ENCODE peak calls at places on chromosomes 2 and 18, in eight cellular contexts. L is fibroblast of mammary gland, H is lower lobe of right lung, X is heart right ventricle, W is choroid plexus epithelial cell, T is nephron progenitor cell, U is brain microvascular endothelial cell, M is neural progenitor cell. Z is an unnamed sample.

GRCh38 chr18:11495441-11495840 is 114.0 kb upstream of the SLC35G4 start:
- DNase-seq in M (no peak), X (no peak), W (no peak), L (no peak), H (no peak), U (no peak), T (no peak), Z (no peak)

GRCh38 chr18:7846315-7846714 is 279.2 kb downstream of the PTPRM start:
- DNase-seq in M (no peak), X (no peak), T (no peak), H (no peak), L (no peak), U (no peak), W (no peak), Z (no peak)

GRCh38 chr2:240822280-240822847 is 2.3 kb upstream of the KIF1A start:
- DNase-seq in L (no peak), W (no peak), M (no peak), T (no peak), U (no peak), X (no peak), H (no peak), Z (no peak)

GRCh38 chr2:182444806-182445205 is 18.0 kb upstream of the PDE1A start:
- DNase-seq in W (peak), M (no peak), T (no peak), H (no peak), L (no peak), X (no peak), U (peak), Z (no peak)

GRCh38 chr2:46136481-46136880 is 160.7 kb upstream of the EPAS1 start:
- DNase-seq in L (no peak), T (no peak), M (no peak), X (no peak), W (no peak), U (no peak), H (no peak), Z (no peak)

GRCh38 chr2:223797811-223798721 is 39.3 kb downstream of the AP1S3 start:
- DNase-seq in L (peak), M (peak), U (peak), T (no peak), W (peak), H (no peak), X (no peak), Z (no peak)

GRCh38 chr2:173749315-173749714 is 215.9 kb downstream of the SP3 start:
- DNase-seq in W (peak), H (no peak), T (no peak), M (peak), X (no peak), U (peak), L (peak), Z (no peak)

GRCh38 chr2:151551556-151551955 is 141.9 kb downstream of the RIF1 start:
- DNase-seq in U (no peak), M (no peak), L (no peak), X (no peak), H (no peak), W (no peak), T (no peak), Z (no peak)

GRCh38 chr18:2256577-2256976 is 314.7 kb downstream of the METTL4 start:
- DNase-seq in M (no peak), H (no peak), U (no peak), L (no peak), T (no peak), W (no peak), X (no peak), Z (no peak)

GRCh38 chr2:67516899-67517530 is 119.9 kb downstream of the ETAA1 start:
- DNase-seq in U (peak), W (peak), L (peak), X (no peak), H (no peak), T (no peak), M (no peak), Z (no peak)

GRCh38 chr2:73707058-73707457 is 30.1 kb downstream of the TPRKB start:
- DNase-seq in L (no peak), H (no peak), M (no peak), W (no peak), X (no peak), T (no peak), U (no peak), Z (no peak)

GRCh38 chr2:201205516-201205850 is 22.5 kb downstream of the CASP10 start:
- DNase-seq in H (no peak), L (peak), M (no peak), X (no peak), U (no peak), W (no peak), T (no peak), Z (no peak)

GRCh38 chr2:137287934-137288639 is 522.7 kb downstream of the THSD7B start:
- DNase-seq in X (no peak), L (peak), M (no peak), T (no peak), W (no peak), U (no peak), H (no peak), Z (no peak)

GRCh38 chr2:11569636-11570035 is 35.8 kb downstream of the GREB1 start:
- DNase-seq in T (no peak), X (no peak), M (no peak), U (no peak), L (no peak), W (no peak), H (peak), Z (no peak)

GRCh38 chr2:7861910-7862702 is 819.8 kb upstream of the ID2 start:
- DNase-seq in M (no peak), T (no peak), H (no peak), L (no peak), U (no peak), W (no peak), X (no peak), Z (no peak)

GRCh38 chr18:59697236-59697932 is at the start of gene CCBE1:
- DNase-seq in L (peak), H (peak), W (peak), T (peak), U (peak), X (peak), M (peak), Z (peak)

GRCh38 chr18:32175265-32175664 is 14.6 kb upstream of the MEP1B start:
- DNase-seq in L (no peak), H (no peak), X (no peak), U (no peak), T (no peak), W (no peak), M (no peak), Z (no peak)

GRCh38 chr2:183541766-183542165 is 417.5 kb downstream of the NUP35 start:
- DNase-seq in H (no peak), T (no peak), M (no peak), L (peak), X (no peak), W (peak), U (peak), Z (no peak)

GRCh38 chr2:182259629-182260150 is 167.1 kb downstream of the PDE1A start:
- DNase-seq in M (no peak), X (no peak), T (no peak), W (peak), U (peak), H (no peak), L (peak), Z (no peak)

GRCh38 chr2:74742486-74742885 is 88.4 kb downstream of the SEMA4F start:
- DNase-seq in T (no peak), X (no peak), H (no peak), W (no peak), U (no peak), L (peak), M (no peak), Z (no peak)

DNA sequence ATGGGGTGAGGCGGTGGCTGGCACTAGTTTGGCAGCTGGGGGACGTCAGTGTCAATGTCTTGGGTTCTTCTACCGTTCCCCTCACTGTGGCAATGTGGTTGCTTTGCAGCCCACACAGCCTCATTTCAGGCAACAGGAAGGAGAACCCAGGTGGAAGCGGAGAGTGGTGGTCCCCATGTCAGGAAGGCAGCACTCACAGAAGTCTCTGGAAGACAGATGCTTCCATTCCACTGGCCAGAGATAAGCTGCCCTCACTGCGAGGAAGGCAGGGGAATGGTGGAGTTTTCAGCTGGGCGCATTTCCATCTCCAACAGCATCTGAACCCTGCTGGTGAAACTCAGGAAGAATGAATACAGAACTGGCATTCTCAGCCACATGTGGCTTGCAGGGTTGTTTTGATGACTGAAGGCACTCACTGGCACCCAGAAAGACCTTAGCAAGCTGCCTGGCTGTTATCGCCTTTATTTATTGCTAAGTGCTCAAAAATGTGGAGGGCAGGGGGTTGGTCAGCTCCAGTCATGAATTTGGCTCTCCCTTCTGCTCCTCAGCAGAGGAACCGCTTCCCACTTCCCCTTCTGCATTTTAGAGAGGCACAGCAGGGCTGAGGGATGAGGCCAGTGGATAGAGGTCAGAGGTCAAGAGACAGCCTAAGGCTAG is 19.4 kb downstream of the KCNIP3 start:
- DNase-seq in T (no peak), M (no peak), U (peak), L (peak), W (peak), H (no peak), X (peak), Z (no peak)
- TF ChIP-seq CTCF in T (no peak), M (no peak), U (peak), L (no peak), W (no peak), H (no peak), X (no peak), Z (peak)

GRCh38 chr2:49687873-49688272 is 533.6 kb upstream of the FSHR start:
- DNase-seq in M (no peak), U (no peak), X (no peak), L (no peak), T (no peak), H (no peak), W (peak), Z (no peak)
- TF ChIP-seq CTCF in M (peak), U (peak), X (peak), L (peak), T (peak), H (peak), W (peak), Z (peak)

GRCh38 chr18:69898241-69898861 is 49.3 kb downstream of the CD226 start:
- DNase-seq in U (no peak), L (no peak), H (no peak), X (no peak), W (peak), M (no peak), T (no peak), Z (no peak)

GRCh38 chr18:69906765-69907164 is 40.9 kb downstream of the CD226 start:
- DNase-seq in L (no peak), U (no peak), W (no peak), T (no peak), H (no peak), M (no peak), X (no peak), Z (no peak)

GRCh38 chr18:69897397-69898108 is 50.1 kb downstream of the CD226 start:
- DNase-seq in M (no peak), U (no peak), H (no peak), L (no peak), W (no peak), T (no peak), X (no peak), Z (no peak)

GRCh38 chr18:69895081-69896047 is 52.3 kb downstream of the CD226 start:
- DNase-seq in U (no peak), L (no peak), H (no peak), T (no peak), M (no peak), X (no peak), W (no peak), Z (no peak)

DNA sequence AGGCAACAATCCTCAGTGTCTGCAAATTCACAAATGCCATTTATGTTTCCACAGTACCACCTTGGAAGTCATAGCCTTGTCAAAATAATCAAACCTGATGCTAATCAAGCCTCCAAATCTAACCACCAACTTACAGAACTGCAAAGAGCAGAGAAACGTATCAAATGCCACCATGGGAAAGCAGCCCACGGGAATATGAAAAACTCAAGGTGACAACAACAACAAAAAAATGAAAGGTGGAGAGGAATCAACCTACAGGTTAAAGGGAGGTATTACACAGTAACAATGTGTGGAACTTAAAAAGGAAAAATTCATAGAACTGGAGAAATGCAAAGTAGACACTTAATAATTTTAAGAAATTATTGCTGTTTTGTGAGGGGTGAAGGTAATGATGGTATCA is 46.7 kb downstream of the CD226 start:
- DNase-seq in U (no peak), W (no peak), M (no peak), T (no peak), X (no peak), L (no peak), H (no peak), Z (no peak)
- TF ChIP-seq CTCF in U (peak), W (no peak), M (peak), T (no peak), X (no peak), L (no peak), H (no peak), Z (no peak)

GRCh38 chr2:180240774-180241173 is 233.7 kb upstream of the CWC22 start:
- DNase-seq in T (no peak), X (no peak), H (no peak), L (peak), W (peak), M (no peak), U (no peak), Z (no peak)
- TF ChIP-seq CTCF in T (no peak), X (no peak), H (no peak), L (peak), W (peak), M (peak), U (peak), Z (peak)

DNA sequence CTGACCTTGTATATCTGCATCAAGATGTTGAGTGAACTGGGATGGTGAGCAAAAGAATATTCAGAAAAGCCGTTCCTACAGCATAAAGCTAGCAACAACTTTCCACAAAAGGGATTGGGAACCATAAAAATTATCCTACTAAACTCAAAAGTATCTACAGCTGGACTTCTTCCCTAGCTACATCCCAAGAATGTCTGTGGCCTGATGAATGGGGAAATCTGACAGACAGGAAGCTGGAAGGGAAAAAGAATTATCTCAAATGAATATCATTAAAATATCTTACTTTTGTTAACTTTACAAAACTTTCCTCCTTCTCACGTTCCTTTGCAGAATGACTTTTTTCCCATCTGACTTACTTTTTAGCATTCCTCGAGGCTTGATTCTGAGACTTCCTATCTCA is 150.9 kb downstream of the PDE11A start:
- DNase-seq in H (no peak), M (no peak), T (no peak), U (no peak), L (no peak), W (no peak), X (no peak), Z (no peak)
- TF ChIP-seq CTCF in H (no peak), M (no peak), T (no peak), U (no peak), L (no peak), W (no peak), X (no peak), Z (no peak)

GRCh38 chr18:44973282-44973681 is 292.6 kb downstream of the SETBP1 start:
- DNase-seq in M (peak), L (peak), U (peak), X (no peak), W (peak), H (no peak), T (no peak), Z (no peak)
- TF ChIP-seq CTCF in M (peak), L (peak), U (peak), X (no peak), W (peak), H (no peak), T (no peak), Z (peak)

DNA sequence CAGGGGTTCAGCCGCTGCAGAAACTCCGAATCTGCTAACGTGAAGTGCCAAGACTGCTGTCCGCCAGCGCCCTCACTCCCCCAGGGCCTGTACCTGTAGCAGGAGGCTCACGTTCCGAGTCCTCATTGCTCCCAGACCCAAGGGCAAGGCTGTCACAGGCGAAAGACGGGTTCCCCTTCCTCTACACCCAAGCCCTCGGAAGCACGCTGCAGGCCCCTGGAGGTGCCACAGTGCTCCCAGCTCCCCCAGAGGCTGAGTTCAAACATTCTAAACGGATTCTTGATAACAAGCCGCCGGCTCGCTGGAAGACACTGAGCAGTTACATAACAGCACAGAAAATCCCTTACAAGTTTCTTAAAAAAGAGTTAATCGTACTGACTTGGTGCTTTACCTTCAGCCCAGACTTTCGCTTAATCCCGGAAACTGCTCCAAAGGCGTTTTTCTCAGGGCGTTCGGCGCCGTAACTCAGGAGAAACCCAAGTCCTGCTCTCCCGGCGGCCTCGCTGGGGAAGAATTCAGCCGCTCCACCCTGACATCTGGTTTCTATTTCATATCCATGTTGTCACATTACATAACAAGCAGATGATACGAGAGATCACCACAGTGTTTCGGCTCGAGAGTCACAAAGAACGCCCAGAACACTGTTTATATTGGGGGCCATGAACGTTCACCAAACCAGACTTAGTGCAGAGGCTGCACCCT is 92.0 kb downstream of the HDAC4 start:
- DNase-seq in T (no peak), W (peak), M (no peak), H (no peak), X (peak), L (peak), U (peak), Z (peak)
- TF ChIP-seq CTCF in T (no peak), W (peak), M (no peak), H (no peak), X (no peak), L (peak), U (peak), Z (no peak)

GRCh38 chr2:108878276-108878675 is 91.7 kb downstream of the CCDC138 start:
- DNase-seq in X (no peak), M (no peak), U (no peak), T (no peak), H (no peak), L (no peak), W (no peak), Z (no peak)

DNA sequence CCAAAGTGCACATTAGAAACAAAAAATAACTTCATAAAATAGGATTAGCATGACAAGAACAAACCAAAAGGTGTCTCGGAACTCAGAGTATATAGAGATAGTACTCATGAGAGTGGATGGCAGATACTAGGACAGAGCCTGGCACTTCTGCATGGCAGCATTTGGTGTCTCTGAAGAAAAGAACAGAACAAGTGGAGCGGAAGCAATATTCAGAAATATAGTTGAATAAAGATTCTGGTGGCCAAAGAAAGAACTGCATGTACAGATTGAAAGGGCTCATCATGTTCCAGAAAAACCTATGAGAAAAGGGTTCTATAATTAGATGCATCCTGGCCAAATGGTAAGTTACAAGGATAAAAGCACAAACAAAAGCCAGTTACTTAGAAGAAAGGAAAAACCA is 90.9 kb downstream of the CCDC138 start:
- DNase-seq in H (no peak), L (no peak), U (no peak), X (no peak), M (no peak), T (no peak), W (no peak), Z (no peak)
- TF ChIP-seq CTCF in H (no peak), L (no peak), U (no peak), X (no peak), M (peak), T (peak), W (peak), Z (no peak)

DNA sequence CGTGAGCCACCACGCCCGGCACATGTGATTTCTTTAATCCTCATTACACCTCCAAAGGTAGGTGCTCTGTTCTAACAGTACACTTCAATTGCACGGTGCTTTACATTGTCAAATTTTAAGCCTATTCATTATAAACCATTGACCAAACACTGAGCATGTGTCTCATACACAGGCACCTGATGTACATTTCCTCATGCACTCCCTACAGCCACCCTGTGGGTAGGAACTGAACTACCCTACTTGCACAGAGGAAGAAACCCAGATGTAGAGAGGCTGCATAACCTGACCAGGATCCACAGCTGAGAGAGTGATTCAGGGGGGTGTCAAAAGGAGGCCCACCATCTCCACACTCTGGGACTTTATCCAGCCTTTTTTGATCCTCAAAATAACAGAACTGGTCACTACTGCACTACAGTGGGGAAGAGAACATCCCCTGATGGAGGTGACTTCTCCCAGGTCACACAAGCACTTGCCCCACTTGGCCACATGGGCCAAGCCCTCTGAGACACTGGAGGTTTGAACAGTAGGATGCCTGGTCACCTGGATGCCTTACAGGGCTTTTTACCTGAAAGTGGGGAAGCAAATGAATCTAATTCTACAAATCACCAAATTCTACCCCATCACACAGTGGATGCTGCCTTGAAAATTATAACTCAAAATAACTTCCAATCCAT is 6.9 kb upstream of the DPYSL5 start:
- DNase-seq in M (no peak), U (no peak), H (no peak), T (no peak), L (no peak), X (no peak), W (peak), Z (no peak)
- TF ChIP-seq CTCF in M (peak), U (no peak), H (no peak), T (no peak), L (peak), X (no peak), W (peak), Z (no peak)

Z was measured in chondrocyte.